ENCODE peak calls at places on chromosomes 6 and 20, in seven cellular contexts. One of them, this sample, is unnamed.

GRCh38 chr6:158680441-158680840 is 30.6 kb downstream of the SYTL3 start:
- DNase-seq in dorsolateral prefrontal cortex: no peak
- DNase-seq in NCI-H460: no peak
- DNase-seq in NCI-H748 treated with DMSO at 0.1 percent for 48 hours: no peak
- DNase-seq in GM12865: no peak
- DNase-seq in fibroblast of the conjunctiva: no peak
- DNase-seq in amniotic stem cell: no peak
- DNase-seq in this sample: no peak

GRCh38 chr20:33296206-33296605 is 13.2 kb downstream of the BPIFB1 start:
- DNase-seq in amniotic stem cell: no peak
- DNase-seq in NCI-H748 treated with DMSO at 0.1 percent for 48 hours: no peak
- DNase-seq in fibroblast of the conjunctiva: no peak
- DNase-seq in GM12865: no peak
- DNase-seq in NCI-H460: no peak
- DNase-seq in dorsolateral prefrontal cortex: no peak
- DNase-seq in this sample: no peak

GRCh38 chr6:50840112-50840813 is 21.6 kb downstream of the TFAP2B start:
- DNase-seq in dorsolateral prefrontal cortex: no peak
- DNase-seq in NCI-H460: no peak
- DNase-seq in GM12865: no peak
- DNase-seq in amniotic stem cell: no peak
- DNase-seq in NCI-H748 treated with DMSO at 0.1 percent for 48 hours: no peak
- DNase-seq in fibroblast of the conjunctiva: no peak
- DNase-seq in this sample: no peak

GRCh38 chr20:38001173-38001875 is 31.9 kb downstream of the TTI1 start:
- DNase-seq in dorsolateral prefrontal cortex: no peak
- DNase-seq in NCI-H460: no peak
- DNase-seq in GM12865: no peak
- DNase-seq in NCI-H748 treated with DMSO at 0.1 percent for 48 hours: no peak
- DNase-seq in amniotic stem cell: peak
- DNase-seq in fibroblast of the conjunctiva: peak
- DNase-seq in this sample: peak

GRCh38 chr6:27893836-27894807 is 18.1 kb downstream of the OR2B2 start:
- DNase-seq in amniotic stem cell: peak
- DNase-seq in GM12865: peak
- DNase-seq in NCI-H748 treated with DMSO at 0.1 percent for 48 hours: peak
- DNase-seq in dorsolateral prefrontal cortex: peak
- DNase-seq in fibroblast of the conjunctiva: peak
- DNase-seq in NCI-H460: peak
- DNase-seq in this sample: peak

GRCh38 chr20:46151936-46152335 is 33.8 kb downstream of the CD40 start:
- DNase-seq in dorsolateral prefrontal cortex: no peak
- DNase-seq in fibroblast of the conjunctiva: no peak
- DNase-seq in NCI-H460: no peak
- DNase-seq in NCI-H748 treated with DMSO at 0.1 percent for 48 hours: no peak
- DNase-seq in amniotic stem cell: no peak
- DNase-seq in GM12865: peak
- DNase-seq in this sample: no peak

GRCh38 chr6:131950767-131951575 is at the start of gene CCN2:
- DNase-seq in NCI-H460: peak
- DNase-seq in fibroblast of the conjunctiva: peak
- DNase-seq in GM12865: no peak
- DNase-seq in dorsolateral prefrontal cortex: peak
- DNase-seq in NCI-H748 treated with DMSO at 0.1 percent for 48 hours: no peak
- DNase-seq in amniotic stem cell: peak
- DNase-seq in this sample: peak

GRCh38 chr6:140059947-140060346 is 685.5 kb upstream of the CITED2 start:
- DNase-seq in NCI-H460: no peak
- DNase-seq in amniotic stem cell: no peak
- DNase-seq in NCI-H748 treated with DMSO at 0.1 percent for 48 hours: no peak
- DNase-seq in GM12865: no peak
- DNase-seq in dorsolateral prefrontal cortex: no peak
- DNase-seq in fibroblast of the conjunctiva: no peak
- DNase-seq in this sample: no peak

GRCh38 chr20:13515291-13515690 is 123.4 kb downstream of the TASP1 start:
- DNase-seq in dorsolateral prefrontal cortex: no peak
- DNase-seq in fibroblast of the conjunctiva: no peak
- DNase-seq in amniotic stem cell: no peak
- DNase-seq in NCI-H748 treated with DMSO at 0.1 percent for 48 hours: no peak
- DNase-seq in NCI-H460: no peak
- DNase-seq in GM12865: no peak
- DNase-seq in this sample: no peak

GRCh38 chr6:34052071-34052825 is 93.6 kb downstream of the GRM4 start:
- DNase-seq in fibroblast of the conjunctiva: no peak
- DNase-seq in dorsolateral prefrontal cortex: no peak
- DNase-seq in NCI-H748 treated with DMSO at 0.1 percent for 48 hours: no peak
- DNase-seq in GM12865: no peak
- DNase-seq in amniotic stem cell: no peak
- DNase-seq in NCI-H460: no peak
- DNase-seq in this sample: no peak

GRCh38 chr20:10119336-10119735 is 84.5 kb downstream of the ANKEF1 start:
- DNase-seq in NCI-H748 treated with DMSO at 0.1 percent for 48 hours: peak
- DNase-seq in dorsolateral prefrontal cortex: no peak
- DNase-seq in NCI-H460: no peak
- DNase-seq in GM12865: no peak
- DNase-seq in amniotic stem cell: no peak
- DNase-seq in fibroblast of the conjunctiva: no peak
- DNase-seq in this sample: no peak

GRCh38 chr6:56040271-56040670 is 164.9 kb upstream of the BMP5 start:
- DNase-seq in fibroblast of the conjunctiva: peak
- DNase-seq in dorsolateral prefrontal cortex: no peak
- DNase-seq in NCI-H460: no peak
- DNase-seq in GM12865: no peak
- DNase-seq in amniotic stem cell: no peak
- DNase-seq in NCI-H748 treated with DMSO at 0.1 percent for 48 hours: no peak
- DNase-seq in this sample: peak

GRCh38 chr6:22928775-22929174 is 359.4 kb downstream of the HDGFL1 start:
- DNase-seq in amniotic stem cell: no peak
- DNase-seq in fibroblast of the conjunctiva: no peak
- DNase-seq in GM12865: no peak
- DNase-seq in NCI-H748 treated with DMSO at 0.1 percent for 48 hours: no peak
- DNase-seq in dorsolateral prefrontal cortex: no peak
- DNase-seq in NCI-H460: no peak
- DNase-seq in this sample: no peak

GRCh38 chr20:1933465-1933870 is 38.3 kb downstream of the SIRPA start:
- DNase-seq in NCI-H748 treated with DMSO at 0.1 percent for 48 hours: no peak
- DNase-seq in amniotic stem cell: no peak
- DNase-seq in NCI-H460: no peak
- DNase-seq in GM12865: no peak
- DNase-seq in dorsolateral prefrontal cortex: no peak
- DNase-seq in fibroblast of the conjunctiva: peak
- DNase-seq in this sample: peak